ENCODE peak calls at places on chromosomes 11 and 22, in nine cellular contexts. Q is hepatic stellate cell; V is NCI-H2081 treated with DMSO at 0.1 percent for 48 hours; U is esophagus squamous epithelium; P is mucosa of descending colon; J is NCI-H1436; H is NCI-H748 treated with DMSO at 0.1 percent for 48 hours; A is stimulated activated effector memory CD8-positive, alpha-beta T cell treated with anti-CD3 and anti-CD28 coated beads, Interleukin-12 subunit alpha, Interleukin-12 subunit beta, amount 100 ng/mL, for 72 hours; D is astrocyte of the hippocampus. X is an unnamed sample.

GRCh38 chr22:17435375-17435774 is 66.1 kb downstream of the CECR2 start:
- DNase-seq in Q (no peak), V (no peak), U (no peak), P (no peak), J (no peak), H (no peak), A (no peak), D (no peak), X (no peak)

GRCh38 chr22:32265882-32266767 is 11.0 kb upstream of the SLC5A4 start:
- DNase-seq in Q (peak; percentile 73), V (peak; percentile 6), U (no peak), P (peak; percentile 81), J (peak; percentile 59), H (peak; percentile 8), A (peak; percentile 78), D (peak; percentile 81), X (peak; percentile 53)

GRCh38 chr11:59262419-59262818 is 49.7 kb upstream of the MPEG1 start:
- DNase-seq in Q (no peak), V (no peak), U (no peak), P (no peak), J (no peak), H (no peak), A (no peak), D (no peak), X (no peak)

GRCh38 chr22:43823353-43823908 is 11.3 kb upstream of the EFCAB6 start:
- DNase-seq in Q (no peak), V (no peak), U (no peak), P (no peak), J (no peak), H (no peak), A (no peak), D (peak; percentile 48), X (no peak)

GRCh38 chr11:92480519-92480918 is 255.9 kb downstream of the FAT3 start:
- DNase-seq in Q (peak; percentile 7), V (no peak), U (no peak), P (no peak), J (no peak), H (no peak), A (no peak), D (peak; percentile 3), X (no peak)

GRCh38 chr22:49855491-49855911 is 1.9 kb downstream of the ZBED4 start:
- DNase-seq in Q (no peak), V (no peak), U (no peak), P (peak; percentile 63), J (no peak), H (no peak), A (no peak), D (peak; percentile 32), X (no peak)

GRCh38 chr11:27319065-27319464 is 44.0 kb downstream of the CCDC34 start:
- DNase-seq in Q (peak; percentile 56), V (no peak), U (no peak), P (no peak), J (no peak), H (no peak), A (no peak), D (peak; percentile 60), X (peak; percentile 50)

GRCh38 chr11:59754859-59755700 is at the start of gene STX3:
- DNase-seq in Q (peak; percentile 83), V (no peak), U (no peak), P (peak; percentile 81), J (peak; percentile 33), H (peak; percentile 69), A (peak; percentile 82), D (peak; percentile 77), X (peak; percentile 86)

GRCh38 chr11:57205046-57205671 is 23.4 kb downstream of the LRRC55 start:
- DNase-seq in Q (peak; percentile 38), V (no peak), U (no peak), P (no peak), J (no peak), H (no peak), A (no peak), D (peak; percentile 62), X (peak; percentile 89)